ENCODE peak calls at places on chromosomes 7 and 10, in five cellular contexts. L is Panc1, V is dorsolateral prefrontal cortex, G is fibroblast of lung, H is RWPE1. I is an unnamed sample.

GRCh38 chr10:24544776-24545175 is 178.9 kb downstream of the ARHGAP21 start:
- DNase-seq in L (no peak), V (no peak), G (no peak), H (no peak), I (no peak)

GRCh38 chr7:114989531-114989930 is 67.6 kb downstream of the MDFIC start:
- DNase-seq in L (no peak), V (no peak), G (peak; percentile 27), H (no peak), I (no peak)

GRCh38 chr7:96075510-96076349 is 246.2 kb downstream of the SLC25A13 start:
- DNase-seq in L (no peak), V (peak; percentile 62), G (peak; percentile 47), H (peak; percentile 71), I (peak; percentile 27)

GRCh38 chr7:83410989-83411591 is 237.8 kb downstream of the SEMA3E start:
- DNase-seq in L (peak; percentile 61), V (peak; percentile 4), G (peak; percentile 53), H (peak; percentile 23), I (peak; percentile 15)

GRCh38 chr7:47588704-47589225 is 6.9 kb upstream of the TNS3 start:
- DNase-seq in L (no peak), V (no peak), G (no peak), H (no peak), I (no peak)

GRCh38 chr10:36443233-36443632 is 682.2 kb upstream of the ANKRD30A start:
- DNase-seq in L (no peak), V (no peak), G (no peak), H (no peak), I (no peak)

GRCh38 chr10:36725581-36726520 is 399.5 kb upstream of the ANKRD30A start:
- DNase-seq in L (peak; percentile 54), V (peak; percentile 29), G (peak; percentile 82), H (peak; percentile 69), I (peak; percentile 45)

GRCh38 chr10:132538031-132538789 is 623 bp downstream of the INPP5A start:
- DNase-seq in L (no peak), V (no peak), G (no peak), H (no peak), I (no peak)

GRCh38 chr7:112800486-112800885 is 10.3 kb upstream of the TMEM168 start:
- DNase-seq in L (no peak), V (no peak), G (no peak), H (no peak), I (no peak)

GRCh38 chr7:66163186-66163610 is 41.9 kb upstream of the TPST1 start:
- DNase-seq in L (no peak), V (no peak), G (no peak), H (no peak), I (no peak)

GRCh38 chr7:140607441-140607989 is 33.1 kb downstream of the DENND2A start:
- DNase-seq in L (no peak), V (peak; percentile 85), G (peak; percentile 91), H (no peak), I (no peak)

GRCh38 chr7:41942468-41943097 is 239.7 kb upstream of the INHBA start:
- DNase-seq in L (no peak), V (peak; percentile 33), G (peak; percentile 39), H (no peak), I (peak; percentile 55)

GRCh38 chr7:150379590-150380379 is 655 bp downstream of the ZNF775 start:
- DNase-seq in L (no peak), V (no peak), G (no peak), H (no peak), I (no peak)

GRCh38 chr7:120806669-120807068 is 51.3 kb downstream of the TSPAN12 start:
- DNase-seq in L (no peak), V (no peak), G (no peak), H (no peak), I (no peak)

GRCh38 chr7:1512781-1513656 is 8.8 kb upstream of the INTS1 start:
- DNase-seq in L (no peak), V (peak; percentile 70), G (peak; percentile 85), H (peak; percentile 90), I (no peak)

GRCh38 chr7:152200395-152200794 is 174.9 kb downstream of the GALNT11 start:
- DNase-seq in L (no peak), V (no peak), G (no peak), H (no peak), I (no peak)

GRCh38 chr7:31315758-31316157 is 24.8 kb downstream of the NEUROD6 start:
- DNase-seq in L (no peak), V (no peak), G (no peak), H (no peak), I (no peak)

GRCh38 chr10:119417852-119418251 is 124.7 kb downstream of the RGS10 start:
- DNase-seq in L (no peak), V (no peak), G (no peak), H (no peak), I (no peak)
- H3K27ac ChIP-seq in L (no peak overlapping the region), V (no peak overlapping the region), G (no peak overlapping the region), H (no peak overlapping the region), I (peak overlapping the region; percentile 21)

GRCh38 chr10:11149499-11149898 is 131.8 kb downstream of the CELF2 start:
- DNase-seq in L (no peak), V (no peak), G (no peak), H (no peak), I (no peak)

GRCh38 chr10:11148638-11149037 is 131.0 kb downstream of the CELF2 start:
- DNase-seq in L (no peak), V (no peak), G (no peak), H (no peak), I (no peak)

GRCh38 chr10:11146402-11147171 is 128.9 kb downstream of the CELF2 start:
- DNase-seq in L (no peak), V (no peak), G (peak; percentile 59), H (no peak), I (no peak)

GRCh38 chr10:11147723-11148122 is 130.1 kb downstream of the CELF2 start:
- DNase-seq in L (no peak), V (no peak), G (no peak), H (no peak), I (no peak)

DNA sequence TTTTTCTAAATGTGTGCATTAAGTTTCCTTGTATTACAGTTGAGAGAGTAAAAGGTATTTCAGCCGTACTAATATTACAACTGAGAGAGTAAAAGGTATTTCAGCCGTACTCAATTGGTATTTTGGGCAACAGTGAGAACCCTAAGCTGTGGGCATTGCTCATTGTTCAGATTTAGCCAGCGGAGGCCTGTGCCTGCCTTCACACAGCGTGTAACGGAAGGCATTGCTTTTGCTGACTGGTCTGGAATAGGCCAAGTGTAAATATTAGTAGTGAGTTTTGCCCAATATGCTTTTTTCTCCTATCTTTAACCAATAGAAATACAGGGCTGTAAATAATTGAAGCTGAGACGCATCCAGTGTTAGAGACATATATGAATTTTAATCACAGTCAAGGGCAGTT is 130.5 kb downstream of the CELF2 start:
- DNase-seq in L (no peak), V (no peak), G (no peak), H (no peak), I (no peak)
- H3K27ac ChIP-seq in L (no peak overlapping the region), V (no peak overlapping the region), G (no peak overlapping the region), H (no peak overlapping the region), I (no peak overlapping the region)

GRCh38 chr10:76667307-76668012 is 970.1 kb downstream of the KCNMA1 start:
- DNase-seq in L (no peak), V (no peak), G (no peak), H (no peak), I (no peak)

GRCh38 chr10:76665029-76665428 is 972.6 kb downstream of the KCNMA1 start:
- DNase-seq in L (no peak), V (no peak), G (no peak), H (no peak), I (no peak)

DNA sequence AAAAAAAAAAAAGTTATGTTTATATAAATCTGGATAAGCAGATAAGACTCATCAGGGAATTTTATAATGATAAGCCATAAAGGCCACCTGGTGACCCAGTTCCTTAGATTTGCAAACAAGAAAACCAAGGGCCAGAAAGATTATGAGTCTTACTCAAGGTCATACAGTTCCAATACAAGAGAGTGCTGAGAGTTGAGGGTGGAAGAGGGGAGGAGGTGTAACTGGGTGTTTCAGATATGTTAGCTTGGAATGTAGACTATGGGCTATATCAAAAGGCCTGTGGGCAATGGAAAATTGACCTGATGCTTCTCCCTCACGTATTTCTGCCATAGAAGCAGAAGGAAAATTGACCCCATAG is 969.6 kb downstream of the KCNMA1 start:
- DNase-seq in L (no peak), V (no peak), G (no peak), H (no peak), I (no peak)
- H3K27ac ChIP-seq in L (no peak overlapping the region), V (no peak overlapping the region), G (no peak overlapping the region), H (no peak overlapping the region), I (no peak overlapping the region)

GRCh38 chr7:105896407-105896842 is 20.0 kb upstream of the ATXN7L1 start:
- DNase-seq in L (no peak), V (no peak), G (no peak), H (no peak), I (no peak)
- H3K27ac ChIP-seq in L (no peak overlapping the region), V (no peak overlapping the region), G (no peak overlapping the region), H (no peak overlapping the region), I (no peak overlapping the region)

I was measured in AG04450.